ENCODE peak calls at places on chromosomes 6 and 20, in seven cellular contexts. Y is NCI-H1930, H is mesothelial cell of epicardium, A is amniotic stem cell, B is AG08395, D is SW 1271, X is kidney epithelial cell. L is an unnamed sample.

GRCh38 chr6:48184644-48185043 is 73.6 kb upstream of the PTCHD4 start:
- DNase-seq in Y (peak; percentile 78), H (no peak), A (no peak), B (no peak), D (no peak), X (no peak), L (no peak)

GRCh38 chr20:11753155-11753554 is 164.5 kb upstream of the BTBD3 start:
- DNase-seq in Y (no peak), H (no peak), A (no peak), B (no peak), D (no peak), X (no peak), L (no peak)

GRCh38 chr6:56040271-56040670 is 164.9 kb upstream of the BMP5 start:
- DNase-seq in Y (no peak), H (no peak), A (no peak), B (peak; percentile 28), D (no peak), X (no peak), L (no peak)

GRCh38 chr6:10511477-10511876 is 9.7 kb upstream of the GCNT2 start:
- DNase-seq in Y (no peak), H (no peak), A (no peak), B (no peak), D (no peak), X (no peak), L (no peak)

GRCh38 chr6:117265425-117266266 is at the start of gene VGLL2:
- DNase-seq in Y (peak; percentile 13), H (peak; percentile 42), A (no peak), B (peak; percentile 52), D (peak; percentile 6), X (no peak), L (no peak)

GRCh38 chr6:14038636-14039035 is 78.9 kb upstream of the CD83 start:
- DNase-seq in Y (no peak), H (no peak), A (no peak), B (no peak), D (no peak), X (no peak), L (no peak)

GRCh38 chr6:6798430-6798829 is 209.9 kb downstream of the LY86 start:
- DNase-seq in Y (no peak), H (no peak), A (no peak), B (no peak), D (no peak), X (no peak), L (no peak)

GRCh38 chr20:44087051-44087856 is 99.7 kb downstream of the JPH2 start:
- DNase-seq in Y (no peak), H (no peak), A (no peak), B (no peak), D (no peak), X (no peak), L (no peak)

GRCh38 chr6:150720774-150721233 is 121.1 kb downstream of the PLEKHG1 start:
- DNase-seq in Y (no peak), H (no peak), A (no peak), B (no peak), D (no peak), X (peak; percentile 97), L (peak; percentile 68)

GRCh38 chr20:25032478-25033183 is 25.3 kb downstream of the ACSS1 start:
- DNase-seq in Y (no peak), H (no peak), A (no peak), B (no peak), D (no peak), X (no peak), L (no peak)

GRCh38 chr6:96991618-96992355 is 67.3 kb downstream of the KLHL32 start:
- DNase-seq in Y (no peak), H (no peak), A (no peak), B (no peak), D (no peak), X (no peak), L (no peak)

GRCh38 chr20:17580905-17581304 is 11.0 kb downstream of the DSTN start:
- DNase-seq in Y (no peak), H (no peak), A (no peak), B (no peak), D (no peak), X (no peak), L (no peak)

L was measured in keratinocyte.